ENCODE peak calls at places on chromosome 19, in five cellular contexts. One of them, this sample, is unnamed. For H3K4me1, the result is how much of the 10 kb centered on the place peaks cover.

GRCh38 chr19:17406039-17406886 is 833 bp upstream of the BST2 start:
- DNase-seq in right lobe of liver: no peak
- DNase-seq in MM.1S: peak
- DNase-seq in CD8-positive, alpha-beta memory T cell: no peak
- DNase-seq in mesendoderm: no peak
- DNase-seq in this sample: no peak

GRCh38 chr19:44905437-44906160 is at the start of gene APOE:
- DNase-seq in right lobe of liver: peak
- DNase-seq in MM.1S: no peak
- DNase-seq in CD8-positive, alpha-beta memory T cell: no peak
- DNase-seq in mesendoderm: peak
- DNase-seq in this sample: no peak

GRCh38 chr19:16400911-16401675 is 70.7 kb downstream of the EPS15L1 start:
- DNase-seq in right lobe of liver: no peak
- DNase-seq in MM.1S: no peak
- DNase-seq in CD8-positive, alpha-beta memory T cell: no peak
- DNase-seq in mesendoderm: no peak
- DNase-seq in this sample: no peak

GRCh38 chr19:14520543-14520942 is 2.3 kb upstream of the DNAJB1 start:
- DNase-seq in right lobe of liver: no peak
- DNase-seq in MM.1S: no peak
- DNase-seq in CD8-positive, alpha-beta memory T cell: no peak
- DNase-seq in mesendoderm: no peak
- DNase-seq in this sample: no peak

GRCh38 chr19:9161427-9161826 is 17.4 kb upstream of the OR7D2 start:
- DNase-seq in right lobe of liver: no peak
- DNase-seq in MM.1S: no peak
- DNase-seq in CD8-positive, alpha-beta memory T cell: no peak
- DNase-seq in mesendoderm: no peak
- DNase-seq in this sample: no peak

GRCh38 chr19:41500443-41500842 is 57.5 kb downstream of the ERICH4 start:
- DNase-seq in right lobe of liver: no peak
- DNase-seq in MM.1S: no peak
- DNase-seq in CD8-positive, alpha-beta memory T cell: no peak
- DNase-seq in mesendoderm: no peak
- DNase-seq in this sample: no peak

GRCh38 chr19:48364564-48365363 is 597 bp downstream of the SYNGR4 start:
- DNase-seq in right lobe of liver: no peak
- DNase-seq in MM.1S: no peak
- DNase-seq in CD8-positive, alpha-beta memory T cell: no peak
- DNase-seq in mesendoderm: no peak
- DNase-seq in this sample: no peak

GRCh38 chr19:20607943-20608342 is 42.4 kb upstream of the ZNF737 start:
- DNase-seq in right lobe of liver: no peak
- DNase-seq in MM.1S: no peak
- DNase-seq in CD8-positive, alpha-beta memory T cell: no peak
- DNase-seq in mesendoderm: no peak
- DNase-seq in this sample: no peak

GRCh38 chr19:40465025-40465780 is at the start of gene BLVRB:
- DNase-seq in right lobe of liver: no peak
- DNase-seq in MM.1S: peak
- DNase-seq in CD8-positive, alpha-beta memory T cell: peak
- DNase-seq in mesendoderm: no peak
- DNase-seq in this sample: no peak

GRCh38 chr19:53008061-53008778 is 5.5 kb upstream of the ERVV-1 start:
- DNase-seq in right lobe of liver: no peak
- DNase-seq in MM.1S: no peak
- DNase-seq in CD8-positive, alpha-beta memory T cell: no peak
- DNase-seq in mesendoderm: no peak
- DNase-seq in this sample: no peak

GRCh38 chr19:40322271-40322610 is 26.0 kb downstream of the C19orf47 start:
- DNase-seq in right lobe of liver: no peak
- DNase-seq in MM.1S: no peak
- DNase-seq in CD8-positive, alpha-beta memory T cell: no peak
- DNase-seq in mesendoderm: no peak
- DNase-seq in this sample: no peak

GRCh38 chr19:29517412-29517811 is 8.4 kb upstream of the VSTM2B start:
- DNase-seq in right lobe of liver: peak
- DNase-seq in MM.1S: no peak
- DNase-seq in CD8-positive, alpha-beta memory T cell: no peak
- DNase-seq in mesendoderm: no peak
- DNase-seq in this sample: peak

GRCh38 chr19:39126593-39127187 is 1.1 kb downstream of the PAK4 start:
- DNase-seq in right lobe of liver: peak
- DNase-seq in MM.1S: no peak
- DNase-seq in CD8-positive, alpha-beta memory T cell: no peak
- DNase-seq in mesendoderm: peak
- DNase-seq in this sample: peak

GRCh38 chr19:45558399-45558878 is 26.2 kb downstream of the OPA3 start:
- DNase-seq in right lobe of liver: no peak
- DNase-seq in MM.1S: no peak
- DNase-seq in CD8-positive, alpha-beta memory T cell: peak
- DNase-seq in mesendoderm: peak
- DNase-seq in this sample: no peak

GRCh38 chr19:40191836-40192646 is 815 bp downstream of the MAP3K10 start:
- DNase-seq in right lobe of liver: peak
- DNase-seq in MM.1S: peak
- DNase-seq in CD8-positive, alpha-beta memory T cell: no peak
- DNase-seq in mesendoderm: peak
- DNase-seq in this sample: peak

GRCh38 chr19:36110487-36111199 is at the start of gene OVOL3:
- DNase-seq in right lobe of liver: no peak
- DNase-seq in MM.1S: no peak
- DNase-seq in CD8-positive, alpha-beta memory T cell: no peak
- DNase-seq in mesendoderm: peak
- DNase-seq in this sample: no peak

GRCh38 chr19:24033962-24034342 is 53.0 kb upstream of the ZNF254 start:
- DNase-seq in right lobe of liver: peak
- DNase-seq in MM.1S: no peak
- DNase-seq in CD8-positive, alpha-beta memory T cell: peak
- DNase-seq in mesendoderm: peak
- DNase-seq in this sample: peak

GRCh38 chr19:16435238-16435911 is 36.4 kb downstream of the EPS15L1 start:
- DNase-seq in right lobe of liver: no peak
- DNase-seq in MM.1S: peak
- DNase-seq in CD8-positive, alpha-beta memory T cell: no peak
- DNase-seq in mesendoderm: peak
- DNase-seq in this sample: peak

GRCh38 chr19:5149930-5150329 is 181.0 kb downstream of the KDM4B start:
- DNase-seq in right lobe of liver: no peak
- DNase-seq in MM.1S: no peak
- DNase-seq in CD8-positive, alpha-beta memory T cell: no peak
- DNase-seq in mesendoderm: no peak
- DNase-seq in this sample: no peak

GRCh38 chr19:39127812-39128510 is 2.4 kb downstream of the PAK4 start:
- DNase-seq in right lobe of liver: peak
- DNase-seq in MM.1S: no peak
- DNase-seq in CD8-positive, alpha-beta memory T cell: no peak
- DNase-seq in mesendoderm: no peak
- DNase-seq in this sample: no peak

GRCh38 chr19:43441736-43442135 is 23.7 kb downstream of the LYPD3 start:
- DNase-seq in right lobe of liver: no peak
- DNase-seq in MM.1S: no peak
- DNase-seq in CD8-positive, alpha-beta memory T cell: no peak
- DNase-seq in mesendoderm: no peak
- DNase-seq in this sample: no peak

GRCh38 chr19:13031917-13032623 is 36.8 kb downstream of the NFIX start:
- DNase-seq in right lobe of liver: peak
- DNase-seq in MM.1S: no peak
- DNase-seq in CD8-positive, alpha-beta memory T cell: no peak
- DNase-seq in mesendoderm: no peak
- DNase-seq in this sample: peak

GRCh38 chr19:8504171-8504570 is 1.7 kb upstream of the PRAM1 start:
- DNase-seq in right lobe of liver: no peak
- DNase-seq in MM.1S: no peak
- DNase-seq in CD8-positive, alpha-beta memory T cell: no peak
- DNase-seq in mesendoderm: no peak
- DNase-seq in this sample: no peak

GRCh38 chr19:41705393-41706174 is 2.8 kb upstream of the CEACAM5 start:
- DNase-seq in right lobe of liver: no peak
- DNase-seq in MM.1S: no peak
- DNase-seq in CD8-positive, alpha-beta memory T cell: no peak
- DNase-seq in mesendoderm: peak
- DNase-seq in this sample: no peak

GRCh38 chr19:15934332-15935078 is at the start of gene CYP4F11:
- DNase-seq in right lobe of liver: peak
- DNase-seq in MM.1S: no peak
- DNase-seq in CD8-positive, alpha-beta memory T cell: no peak
- DNase-seq in mesendoderm: no peak
- DNase-seq in this sample: peak

GRCh38 chr19:51664997-51665396 is 18.4 kb upstream of the SIGLEC14 start:
- DNase-seq in right lobe of liver: no peak
- DNase-seq in MM.1S: no peak
- DNase-seq in CD8-positive, alpha-beta memory T cell: no peak
- DNase-seq in mesendoderm: no peak
- DNase-seq in this sample: no peak

GRCh38 chr19:33727331-33728028 is 69.2 kb upstream of the KCTD15 start:
- DNase-seq in right lobe of liver: no peak
- DNase-seq in MM.1S: no peak
- DNase-seq in CD8-positive, alpha-beta memory T cell: no peak
- DNase-seq in mesendoderm: no peak
- DNase-seq in this sample: no peak

GRCh38 chr19:50537769-50538230 is 24.1 kb upstream of the ASPDH start:
- DNase-seq in right lobe of liver: peak
- DNase-seq in MM.1S: peak
- DNase-seq in CD8-positive, alpha-beta memory T cell: peak
- DNase-seq in mesendoderm: peak
- DNase-seq in this sample: peak

GRCh38 chr19:8355631-8356402 is 8.1 kb upstream of the ANGPTL4 start:
- DNase-seq in right lobe of liver: peak
- DNase-seq in MM.1S: no peak
- DNase-seq in CD8-positive, alpha-beta memory T cell: no peak
- DNase-seq in mesendoderm: no peak
- DNase-seq in this sample: peak

GRCh38 chr19:13437919-13438618 is 68.2 kb downstream of the CACNA1A start:
- DNase-seq in right lobe of liver: no peak
- DNase-seq in MM.1S: no peak
- DNase-seq in CD8-positive, alpha-beta memory T cell: no peak
- DNase-seq in mesendoderm: no peak
- DNase-seq in this sample: no peak

GRCh38 chr19:1087813-1088418 is 7.3 kb downstream of the POLR2E start:
- DNase-seq in right lobe of liver: no peak
- DNase-seq in MM.1S: peak
- DNase-seq in CD8-positive, alpha-beta memory T cell: no peak
- DNase-seq in mesendoderm: no peak
- DNase-seq in this sample: peak

GRCh38 chr19:49997709-49998108 is 27.5 kb downstream of the VRK3 start:
- DNase-seq in right lobe of liver: no peak
- DNase-seq in MM.1S: peak
- DNase-seq in CD8-positive, alpha-beta memory T cell: no peak
- DNase-seq in mesendoderm: peak
- DNase-seq in this sample: no peak

GRCh38 chr19:48967346-48968178 is 2.5 kb downstream of the FTL start:
- DNase-seq in right lobe of liver: peak
- DNase-seq in MM.1S: no peak
- DNase-seq in CD8-positive, alpha-beta memory T cell: no peak
- DNase-seq in mesendoderm: peak
- DNase-seq in this sample: peak

GRCh38 chr19:18098891-18099622 is 1.5 kb downstream of the MAST3 start:
- DNase-seq in right lobe of liver: no peak
- DNase-seq in MM.1S: no peak
- DNase-seq in CD8-positive, alpha-beta memory T cell: peak
- DNase-seq in mesendoderm: peak
- DNase-seq in this sample: no peak

GRCh38 chr19:33278403-33279269 is 23.7 kb downstream of the CEBPA start:
- DNase-seq in right lobe of liver: peak
- DNase-seq in MM.1S: no peak
- DNase-seq in CD8-positive, alpha-beta memory T cell: no peak
- DNase-seq in mesendoderm: no peak
- DNase-seq in this sample: peak

GRCh38 chr19:5985098-5985783 is 7.3 kb upstream of the RANBP3 start:
- DNase-seq in right lobe of liver: no peak
- DNase-seq in MM.1S: no peak
- DNase-seq in CD8-positive, alpha-beta memory T cell: no peak
- DNase-seq in mesendoderm: no peak
- DNase-seq in this sample: no peak

GRCh38 chr19:41249707-41250423 is 14.3 kb upstream of the HNRNPUL1 start:
- DNase-seq in right lobe of liver: no peak
- DNase-seq in MM.1S: no peak
- DNase-seq in CD8-positive, alpha-beta memory T cell: no peak
- DNase-seq in mesendoderm: peak
- DNase-seq in this sample: no peak

GRCh38 chr19:53254451-53255341 is at the start of gene ZNF677:
- DNase-seq in right lobe of liver: peak
- DNase-seq in MM.1S: no peak
- DNase-seq in CD8-positive, alpha-beta memory T cell: peak
- DNase-seq in mesendoderm: peak
- DNase-seq in this sample: peak

GRCh38 chr19:14061081-14061749 is 661 bp downstream of the PALM3 start:
- DNase-seq in right lobe of liver: peak
- DNase-seq in MM.1S: no peak
- DNase-seq in CD8-positive, alpha-beta memory T cell: no peak
- DNase-seq in mesendoderm: no peak
- DNase-seq in this sample: no peak

GRCh38 chr19:30549151-30549550 is 177.0 kb downstream of the ZNF536 start:
- DNase-seq in right lobe of liver: no peak
- DNase-seq in MM.1S: no peak
- DNase-seq in CD8-positive, alpha-beta memory T cell: no peak
- DNase-seq in mesendoderm: no peak
- DNase-seq in this sample: no peak
- H3K4me1 ChIP-seq in right lobe of liver: under half
- H3K4me1 ChIP-seq in MM.1S: under half
- H3K4me1 ChIP-seq in CD8-positive, alpha-beta memory T cell: under half
- H3K4me1 ChIP-seq in mesendoderm: under half
- H3K4me1 ChIP-seq in this sample: under half

GRCh38 chr19:2255982-2256685 is at the start of gene JSRP1:
- DNase-seq in right lobe of liver: no peak
- DNase-seq in MM.1S: peak
- DNase-seq in CD8-positive, alpha-beta memory T cell: no peak
- DNase-seq in mesendoderm: no peak
- DNase-seq in this sample: no peak
- H3K4me1 ChIP-seq in right lobe of liver: under half
- H3K4me1 ChIP-seq in MM.1S: under half
- H3K4me1 ChIP-seq in CD8-positive, alpha-beta memory T cell: under half
- H3K4me1 ChIP-seq in mesendoderm: under half
- H3K4me1 ChIP-seq in this sample: under half

GRCh38 chr19:55674841-55675660 is at the start of gene EPN1:
- DNase-seq in right lobe of liver: peak
- DNase-seq in MM.1S: peak
- DNase-seq in CD8-positive, alpha-beta memory T cell: peak
- DNase-seq in mesendoderm: peak
- DNase-seq in this sample: peak
- H3K4me1 ChIP-seq in right lobe of liver: under half
- H3K4me1 ChIP-seq in MM.1S: under half
- H3K4me1 ChIP-seq in CD8-positive, alpha-beta memory T cell: under half
- H3K4me1 ChIP-seq in mesendoderm: under half
- H3K4me1 ChIP-seq in this sample: under half

DNA sequence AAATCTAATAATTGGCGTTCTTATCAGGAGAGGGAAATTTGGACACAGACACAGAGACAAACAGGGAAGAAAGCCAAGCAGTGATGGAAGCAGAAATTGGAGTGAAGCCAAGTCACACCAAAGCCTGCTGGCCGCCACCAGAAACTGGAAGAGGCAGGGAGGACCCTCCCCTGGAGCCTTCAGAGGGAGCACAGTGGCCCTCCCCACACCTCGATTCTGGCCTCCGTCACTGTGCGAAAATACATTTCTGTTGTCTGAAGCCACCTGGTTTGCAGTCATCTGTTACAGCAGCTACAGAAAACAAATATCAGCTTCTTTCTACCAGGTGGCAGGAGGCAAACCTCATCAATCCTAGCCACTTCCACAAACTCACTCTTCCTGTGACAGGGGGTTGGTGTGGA is 8.3 kb upstream of the TLE6 start:
- DNase-seq in right lobe of liver: peak
- DNase-seq in MM.1S: no peak
- DNase-seq in CD8-positive, alpha-beta memory T cell: no peak
- DNase-seq in mesendoderm: no peak
- DNase-seq in this sample: peak
- H3K4me1 ChIP-seq in right lobe of liver: under half
- H3K4me1 ChIP-seq in MM.1S: under half
- H3K4me1 ChIP-seq in CD8-positive, alpha-beta memory T cell: under half
- H3K4me1 ChIP-seq in mesendoderm: under half
- H3K4me1 ChIP-seq in this sample: under half

This sample was measured in right cardiac atrium.